ENCODE peak calls at places on chromosomes 3 and 15, in eight cellular contexts. W is heart left ventricle, V is IMR-90, F is prostate gland, T is HCT116, H is ovary, A is tibial nerve, D is endothelial cell of umbilical vein. O is an unnamed sample. For H3K4me1, the result is how much of the 10 kb centered on the place peaks cover.

GRCh38 chr3:24678441-24678865 is 183.8 kb upstream of the THRB start:
- DNase-seq in H (no peak), V (peak), A (no peak), F (no peak), W (no peak), D (no peak), T (no peak), O (no peak)

GRCh38 chr15:23039917-23040281 is 530 bp upstream of the TUBGCP5 start:
- DNase-seq in T (no peak), F (no peak), D (no peak), H (no peak), V (no peak), A (no peak), W (no peak), O (no peak)

GRCh38 chr15:53520867-53521525 is 238.5 kb downstream of the WDR72 start:
- DNase-seq in T (no peak), W (no peak), A (no peak), H (no peak), V (no peak), D (no peak), F (no peak), O (no peak)

GRCh38 chr3:106745344-106746168 is 631.7 kb upstream of the CCDC54 start:
- DNase-seq in V (peak), W (no peak), F (no peak), T (no peak), H (no peak), D (peak), A (no peak), O (no peak)

GRCh38 chr3:123084738-123085237 is 18.0 kb downstream of the PDIA5 start:
- DNase-seq in A (no peak), V (peak), T (no peak), H (peak), F (no peak), D (no peak), W (no peak), O (peak)

GRCh38 chr15:60116456-60117089 is 112.5 kb downstream of the FOXB1 start:
- DNase-seq in H (no peak), F (no peak), A (no peak), T (no peak), W (no peak), D (no peak), V (no peak), O (no peak)

GRCh38 chr15:72231066-72231846 is at the start of gene PKM:
- DNase-seq in F (peak), V (peak), T (peak), A (peak), H (peak), W (peak), D (peak), O (peak)

GRCh38 chr3:75001330-75001729 is 386.9 kb upstream of the CNTN3 start:
- DNase-seq in F (no peak), A (no peak), V (peak), W (no peak), T (no peak), H (no peak), D (no peak), O (no peak)

GRCh38 chr3:58077586-58078285 is 69.5 kb downstream of the FLNB start:
- DNase-seq in T (no peak), W (no peak), F (no peak), A (no peak), D (no peak), V (no peak), H (no peak), O (no peak)

GRCh38 chr3:102163039-102163817 is 271.6 kb upstream of the ZPLD1 start:
- DNase-seq in F (no peak), W (no peak), V (peak), H (no peak), T (no peak), A (peak), D (peak), O (no peak)

GRCh38 chr3:66740260-66740659 is 239.4 kb upstream of the LRIG1 start:
- DNase-seq in T (no peak), V (no peak), W (no peak), D (no peak), H (no peak), A (no peak), F (no peak), O (no peak)

GRCh38 chr15:99249270-99249817 is at the start of gene TTC23:
- DNase-seq in W (no peak), D (peak), T (peak), F (peak), H (no peak), A (peak), V (peak), O (no peak)

GRCh38 chr3:196988241-196989029 is 19.8 kb upstream of the PIGZ start:
- DNase-seq in V (no peak), F (no peak), H (no peak), W (peak), T (peak), A (no peak), D (no peak), O (no peak)
- TF ChIP-seq CTCF in V (no peak), F (no peak), H (no peak), W (no peak), T (peak), A (no peak), D (peak), O (no peak)

GRCh38 chr3:16693820-16694219 is 88.6 kb upstream of the DAZL start:
- DNase-seq in A (no peak), F (no peak), V (no peak), T (no peak), H (no peak), D (no peak), W (no peak), O (no peak)

GRCh38 chr3:16692486-16693378 is 87.5 kb upstream of the DAZL start:
- DNase-seq in T (no peak), A (no peak), W (no peak), F (no peak), H (no peak), D (no peak), V (no peak), O (no peak)

GRCh38 chr3:16697437-16698258 is 92.4 kb upstream of the DAZL start:
- DNase-seq in T (no peak), W (no peak), H (no peak), F (no peak), A (no peak), V (peak), D (no peak), O (no peak)

GRCh38 chr3:16695710-16696109 is 90.5 kb upstream of the DAZL start:
- DNase-seq in W (no peak), F (no peak), H (no peak), A (no peak), D (no peak), T (no peak), V (no peak), O (no peak)
- H3K4me1 ChIP-seq in W (under half), F (under half), H (under half), A (under half), D (under half), T (under half), V (under half), O (under half)

DNA sequence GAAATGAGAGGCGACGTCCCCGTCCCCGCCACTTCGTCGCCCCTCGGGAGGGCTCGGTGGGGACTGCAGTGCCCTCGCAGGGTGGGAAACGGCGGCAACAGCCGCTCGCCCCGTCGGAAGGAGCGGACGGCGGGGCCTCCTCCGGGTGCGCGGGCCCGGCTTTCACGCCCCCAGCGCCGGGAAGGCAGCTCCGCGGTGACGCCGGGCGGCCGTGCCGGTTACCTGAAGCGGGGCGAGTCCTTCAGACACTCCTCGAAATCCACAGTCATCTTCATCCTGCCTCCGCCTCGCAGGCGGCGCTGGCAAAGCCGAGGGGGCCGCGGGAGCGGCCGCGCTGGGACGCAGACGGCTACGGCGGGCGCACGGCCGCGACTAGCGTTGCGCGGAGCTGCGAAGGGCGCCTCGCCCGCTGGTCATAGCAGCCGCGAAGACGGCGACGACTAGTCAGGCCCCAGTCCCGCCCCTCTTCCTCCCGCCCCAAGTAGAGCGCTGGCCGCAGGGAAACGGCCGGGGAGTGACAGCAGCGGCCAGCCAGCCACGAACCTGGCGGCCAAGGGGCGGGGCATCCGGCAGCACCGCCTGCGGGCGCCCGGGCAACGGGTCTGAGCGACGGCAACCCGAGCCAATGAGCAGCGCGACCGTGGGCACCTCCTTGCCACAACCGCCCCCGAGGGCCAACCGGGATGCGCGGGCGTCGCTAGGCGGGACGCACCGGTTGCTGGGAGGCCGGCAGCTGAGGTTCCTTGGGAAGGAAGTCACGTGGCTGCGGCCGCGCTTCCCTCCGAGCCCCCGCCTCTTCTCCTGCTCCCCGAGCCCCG is at the start of gene ACAP2:
- DNase-seq in D (peak), V (peak), T (peak), A (peak), H (peak), F (peak), W (peak), O (peak)
- TF ChIP-seq POLR2A in D (peak), V (peak), T (peak), A (peak), H (peak), F (peak), W (peak), O (peak)

DNA sequence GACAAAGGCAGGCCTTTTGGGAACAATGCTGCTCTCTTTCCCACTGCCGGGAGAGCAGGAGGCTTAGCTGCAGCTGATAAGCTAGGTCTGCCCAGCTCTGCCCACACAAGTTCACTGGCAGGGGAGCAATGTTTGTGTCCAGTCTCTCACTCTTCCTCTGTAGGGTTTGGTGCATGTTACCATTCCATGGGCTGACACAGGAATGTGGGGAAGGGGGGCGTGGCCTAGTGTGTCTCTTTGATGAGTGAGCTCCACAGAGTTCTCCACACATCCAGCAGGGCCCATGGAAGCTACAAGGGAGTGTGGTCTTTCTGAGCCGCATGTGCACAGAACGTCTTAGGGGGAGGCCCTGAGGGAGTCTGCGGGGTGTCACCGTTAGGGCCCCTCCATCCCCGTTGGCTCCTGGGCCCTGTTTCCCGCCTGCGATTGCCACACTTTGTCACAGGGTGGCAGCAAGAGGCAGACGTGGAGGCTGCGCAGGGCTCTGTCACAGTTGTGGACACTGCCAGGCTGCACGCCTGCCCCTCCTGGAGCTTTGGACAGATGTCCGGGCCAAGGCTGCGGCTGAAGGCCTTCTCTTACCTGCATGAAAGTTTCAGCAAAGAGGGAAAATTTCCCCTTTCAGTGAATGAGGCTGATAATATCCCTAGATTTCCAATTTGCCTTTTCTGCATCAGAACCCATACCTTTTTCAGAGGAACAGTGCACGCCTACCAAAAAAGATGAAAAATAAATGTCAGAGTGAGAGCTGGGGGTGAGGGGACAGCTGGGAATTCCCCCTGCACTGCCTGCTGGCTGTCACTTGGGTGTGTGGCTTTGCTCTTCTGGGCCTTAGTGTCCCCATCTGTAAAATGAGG is 24.3 kb downstream of the CACNA2D3 start:
- DNase-seq in A (peak), H (peak), F (peak), T (peak), V (no peak), W (peak), D (no peak), O (peak)
- TF ChIP-seq CTCF in A (peak), H (peak), F (peak), T (peak), V (no peak), W (peak), D (no peak), O (peak)

GRCh38 chr3:86951343-86951742 is 39.6 kb downstream of the VGLL3 start:
- DNase-seq in V (peak), A (no peak), T (no peak), H (no peak), F (no peak), D (no peak), W (no peak), O (no peak)
- H3K4me1 ChIP-seq in V (under half), A (under half), T (under half), H (under half), F (under half), D (under half), W (under half), O (under half)

GRCh38 chr3:160828880-160829279 is 72.8 kb downstream of the PPM1L start:
- DNase-seq in W (no peak), T (no peak), H (no peak), F (no peak), V (no peak), A (no peak), D (no peak), O (no peak)
- TF ChIP-seq POLR2A in W (no peak), T (no peak), H (no peak), F (no peak), V (no peak), A (no peak), D (no peak), O (no peak)

O was measured in right lobe of liver.